ENCODE peak calls at places on chromosomes 2 and 18, in six cellular contexts. T is CD4-positive, alpha-beta T cell; Q is PC-9; L is cardiac fibroblast; E is psoas muscle; V is Calu3. A is an unnamed sample.

GRCh38 chr18:3747176-3747973 is 297.4 kb downstream of the TGIF1 start:
- DNase-seq in T (no peak), Q (no peak), L (peak), E (no peak), V (peak), A (peak)

GRCh38 chr2:128467321-128467901 is 148.7 kb upstream of the HS6ST1 start:
- DNase-seq in T (no peak), Q (no peak), L (no peak), E (no peak), V (no peak), A (peak)

GRCh38 chr2:199431748-199432213 is 26.0 kb downstream of the SATB2 start:
- DNase-seq in T (no peak), Q (no peak), L (peak), E (no peak), V (no peak), A (no peak)

GRCh38 chr2:15955232-15955983 is 15.1 kb downstream of the MYCN start:
- DNase-seq in T (no peak), Q (no peak), L (no peak), E (no peak), V (no peak), A (no peak)

GRCh38 chr2:120483355-120483754 is 137.4 kb downstream of the INHBB start:
- DNase-seq in T (no peak), Q (no peak), L (no peak), E (peak), V (no peak), A (no peak)

GRCh38 chr2:85104228-85104627 is 29.0 kb upstream of the TCF7L1 start:
- DNase-seq in T (no peak), Q (no peak), L (no peak), E (no peak), V (no peak), A (no peak)

GRCh38 chr2:129165001-129165400 is 814.5 kb upstream of the RAB6C start:
- DNase-seq in T (no peak), Q (no peak), L (no peak), E (no peak), V (no peak), A (no peak)

GRCh38 chr2:121504316-121504715 is 26.4 kb upstream of the RNU4ATAC start:
- DNase-seq in T (no peak), Q (no peak), L (peak), E (no peak), V (no peak), A (no peak)

GRCh38 chr2:19746611-19747309 is 155.0 kb downstream of the TTC32 start:
- DNase-seq in T (no peak), Q (peak), L (no peak), E (no peak), V (peak), A (no peak)

GRCh38 chr2:105090091-105090490 is 52.2 kb downstream of the MRPS9 start:
- DNase-seq in T (no peak), Q (no peak), L (no peak), E (no peak), V (no peak), A (no peak)

GRCh38 chr2:213164263-213164662 is 12.9 kb upstream of the IKZF2 start:
- DNase-seq in T (no peak), Q (no peak), L (no peak), E (no peak), V (no peak), A (no peak)

GRCh38 chr2:240140511-240140910 is at the start of gene OTOS:
- DNase-seq in T (no peak), Q (no peak), L (no peak), E (peak), V (no peak), A (no peak)

GRCh38 chr18:31101148-31102019 is 837 bp downstream of the DSC2 start:
- DNase-seq in T (no peak), Q (peak), L (no peak), E (peak), V (peak), A (peak)

GRCh38 chr2:120134263-120134662 is 88.9 kb downstream of the TMEM185B start:
- DNase-seq in T (no peak), Q (peak), L (peak), E (no peak), V (peak), A (no peak)

GRCh38 chr2:207284556-207285450 is 119.1 kb upstream of the KLF7 start:
- DNase-seq in T (no peak), Q (no peak), L (no peak), E (no peak), V (no peak), A (no peak)

GRCh38 chr2:2512931-2513330 is 181.9 kb upstream of the MYT1L start:
- DNase-seq in T (no peak), Q (no peak), L (no peak), E (no peak), V (no peak), A (no peak)

GRCh38 chr2:11129598-11130449 is 25.4 kb upstream of the SLC66A3 start:
- DNase-seq in T (peak), Q (peak), L (no peak), E (peak), V (peak), A (peak)

GRCh38 chr2:8617590-8617989 is 64.3 kb upstream of the ID2 start:
- DNase-seq in T (no peak), Q (no peak), L (no peak), E (no peak), V (no peak), A (no peak)

GRCh38 chr2:8303322-8303832 is 378.5 kb upstream of the ID2 start:
- DNase-seq in T (peak), Q (no peak), L (no peak), E (peak), V (no peak), A (peak)

GRCh38 chr2:113762377-113763118 is 6.1 kb upstream of the SLC35F5 start:
- DNase-seq in T (no peak), Q (no peak), L (peak), E (no peak), V (no peak), A (peak)

GRCh38 chr2:85593023-85593422 is 2.5 kb upstream of the RNF181 start:
- DNase-seq in T (no peak), Q (no peak), L (no peak), E (peak), V (no peak), A (no peak)

GRCh38 chr2:239809391-239809790 is 215.8 kb downstream of the NDUFA10 start:
- DNase-seq in T (no peak), Q (no peak), L (no peak), E (no peak), V (no peak), A (no peak)

GRCh38 chr18:45670281-45670962 is 53.6 kb upstream of the SLC14A1 start:
- DNase-seq in T (peak), Q (no peak), L (peak), E (no peak), V (no peak), A (peak)

GRCh38 chr2:184346338-184346862 is 251.9 kb upstream of the ZNF804A start:
- DNase-seq in T (no peak), Q (no peak), L (no peak), E (no peak), V (no peak), A (no peak)

GRCh38 chr2:170656669-170657068 is 58.5 kb upstream of the SP5 start:
- DNase-seq in T (no peak), Q (no peak), L (no peak), E (no peak), V (no peak), A (no peak)

GRCh38 chr2:170652637-170653417 is 62.3 kb upstream of the SP5 start:
- DNase-seq in T (no peak), Q (no peak), L (no peak), E (no peak), V (no peak), A (no peak)

GRCh38 chr2:170648037-170648436 is 67.1 kb upstream of the SP5 start:
- DNase-seq in T (no peak), Q (no peak), L (no peak), E (no peak), V (no peak), A (no peak)

DNA sequence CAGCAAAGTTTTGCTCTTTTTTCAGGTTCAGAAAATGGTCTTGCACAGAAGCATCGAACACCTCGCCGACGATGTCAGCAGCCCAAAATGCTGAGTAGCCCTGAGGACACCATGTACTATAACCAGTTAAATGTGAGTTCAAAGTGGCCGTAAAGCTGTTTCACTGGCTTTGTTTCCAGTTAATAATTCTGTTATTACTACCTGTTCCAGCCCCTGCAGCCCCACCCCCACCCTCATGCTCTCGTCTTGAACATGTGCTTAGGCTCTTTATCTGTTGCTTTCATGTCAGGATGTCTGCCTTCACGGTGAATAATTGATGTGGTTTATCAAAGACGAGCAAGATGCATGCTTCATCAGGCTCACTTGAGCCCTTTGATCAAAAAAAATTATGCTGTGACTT is 63.5 kb upstream of the SP5 start:
- DNase-seq in T (peak), Q (no peak), L (no peak), E (no peak), V (no peak), A (no peak)
- TF ChIP-seq CTCF in T (no peak), Q (no peak), L (no peak), E (no peak), V (no peak), A (no peak)

GRCh38 chr2:102187191-102188150 is 648 bp downstream of the IL1RL2 start:
- DNase-seq in T (peak), Q (peak), L (peak), E (peak), V (no peak), A (peak)
- TF ChIP-seq CTCF in T (peak), Q (no peak), L (peak), E (peak), V (no peak), A (peak)

GRCh38 chr18:59779979-59780378 is 82.8 kb upstream of the CCBE1 start:
- DNase-seq in T (no peak), Q (peak), L (peak), E (no peak), V (no peak), A (peak)

GRCh38 chr18:59778434-59778833 is 81.2 kb upstream of the CCBE1 start:
- DNase-seq in T (no peak), Q (no peak), L (no peak), E (no peak), V (no peak), A (no peak)

GRCh38 chr18:59787998-59788875 is 91.0 kb upstream of the CCBE1 start:
- DNase-seq in T (no peak), Q (peak), L (peak), E (no peak), V (no peak), A (no peak)

GRCh38 chr18:59784694-59785093 is 87.5 kb upstream of the CCBE1 start:
- DNase-seq in T (no peak), Q (no peak), L (no peak), E (no peak), V (no peak), A (peak)

DNA sequence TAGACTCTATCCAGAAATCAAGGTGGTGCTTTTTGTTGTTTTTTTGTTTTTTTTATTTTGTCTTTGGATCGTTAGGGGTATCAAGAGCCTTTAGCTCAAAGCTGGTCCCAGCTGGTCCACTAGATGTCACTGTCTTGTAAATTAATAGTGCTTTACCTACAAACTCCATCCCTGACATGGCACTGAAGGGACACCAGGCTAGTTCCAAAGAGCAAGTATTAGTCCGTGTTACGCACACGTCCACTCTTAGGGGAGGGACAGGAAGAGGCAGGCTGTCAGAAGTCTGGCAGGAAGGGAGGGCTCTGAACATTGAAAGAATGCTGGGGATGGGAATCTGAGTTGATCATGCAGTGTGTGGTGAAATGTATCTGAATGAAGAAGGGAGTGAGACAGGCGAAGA is 85.9 kb upstream of the CCBE1 start:
- DNase-seq in T (no peak), Q (peak), L (peak), E (no peak), V (peak), A (peak)
- TF ChIP-seq CTCF in T (no peak), Q (peak), L (peak), E (no peak), V (peak), A (peak)

GRCh38 chr2:214830794-214831346 is 21.4 kb upstream of the BARD1 start:
- DNase-seq in T (no peak), Q (no peak), L (peak), E (no peak), V (no peak), A (no peak)
- TF ChIP-seq CTCF in T (peak), Q (peak), L (peak), E (peak), V (peak), A (peak)

GRCh38 chr18:58612239-58613055 is 16.4 kb downstream of the ALPK2 start:
- DNase-seq in T (no peak), Q (no peak), L (no peak), E (no peak), V (no peak), A (no peak)
- TF ChIP-seq CTCF in T (no peak), Q (no peak), L (no peak), E (no peak), V (no peak), A (no peak)